ENCODE peak calls at places on chromosomes 2 and 18, in four cellular contexts. One of them, this sample, is unnamed.

GRCh38 chr2:119545076-119545475 is 827 bp downstream of the CFAP221 start:
- DNase-seq in GM12878: no peak
- DNase-seq in K562: no peak
- DNase-seq in HepG2: no peak
- DNase-seq in this sample: no peak

GRCh38 chr2:222982010-222982908 is 69.7 kb upstream of the KCNE4 start:
- DNase-seq in K562: peak
- DNase-seq in GM12878: no peak
- DNase-seq in HepG2: peak
- DNase-seq in this sample: peak

GRCh38 chr2:158795110-158795924 is at the start of gene DAPL1:
- DNase-seq in HepG2: no peak
- DNase-seq in K562: no peak
- DNase-seq in GM12878: no peak
- DNase-seq in this sample: no peak

GRCh38 chr2:142791335-142791734 is 86.1 kb upstream of the KYNU start:
- DNase-seq in HepG2: no peak
- DNase-seq in GM12878: no peak
- DNase-seq in K562: no peak
- DNase-seq in this sample: no peak

GRCh38 chr18:13530879-13531387 is 195.4 kb downstream of the FAM210A start:
- DNase-seq in GM12878: no peak
- DNase-seq in K562: no peak
- DNase-seq in HepG2: no peak
- DNase-seq in this sample: peak

GRCh38 chr18:11785444-11786055 is 65.7 kb upstream of the CHMP1B start:
- DNase-seq in K562: no peak
- DNase-seq in HepG2: no peak
- DNase-seq in GM12878: no peak
- DNase-seq in this sample: no peak

GRCh38 chr2:44354761-44355160 is 6.5 kb downstream of the PREPL start:
- DNase-seq in GM12878: no peak
- DNase-seq in HepG2: no peak
- DNase-seq in K562: peak
- DNase-seq in this sample: no peak

GRCh38 chr2:202773576-202773975 is 98.0 kb downstream of the ICA1L start:
- DNase-seq in HepG2: no peak
- DNase-seq in K562: no peak
- DNase-seq in GM12878: no peak
- DNase-seq in this sample: no peak

DNA sequence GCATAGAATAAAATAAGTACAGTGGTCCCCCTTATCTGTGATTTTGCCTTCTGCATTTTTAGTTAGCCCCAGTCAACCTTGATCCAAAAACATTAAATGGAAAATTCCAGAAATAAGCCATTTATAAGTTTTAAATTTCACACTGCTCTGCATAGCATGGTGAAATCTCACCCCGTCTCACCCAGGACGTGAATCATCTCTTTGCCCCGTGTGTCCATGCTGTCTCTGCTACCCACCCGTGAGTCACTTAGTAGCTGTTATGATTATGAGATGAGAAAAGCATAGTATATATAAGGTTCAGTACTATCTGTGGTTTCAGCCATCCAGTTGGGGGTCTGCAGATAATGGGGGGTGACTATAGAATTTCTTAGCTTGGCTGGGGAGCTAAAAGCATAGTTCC is 67.3 kb downstream of the RHBDD1 start:
- DNase-seq in K562: no peak
- DNase-seq in HepG2: no peak
- DNase-seq in GM12878: no peak
- DNase-seq in this sample: peak
- TF ChIP-seq BHLHE40 in K562: no peak
- TF ChIP-seq BHLHE40 in HepG2: no peak
- TF ChIP-seq BHLHE40 in GM12878: no peak
- TF ChIP-seq BHLHE40 in this sample: peak

DNA sequence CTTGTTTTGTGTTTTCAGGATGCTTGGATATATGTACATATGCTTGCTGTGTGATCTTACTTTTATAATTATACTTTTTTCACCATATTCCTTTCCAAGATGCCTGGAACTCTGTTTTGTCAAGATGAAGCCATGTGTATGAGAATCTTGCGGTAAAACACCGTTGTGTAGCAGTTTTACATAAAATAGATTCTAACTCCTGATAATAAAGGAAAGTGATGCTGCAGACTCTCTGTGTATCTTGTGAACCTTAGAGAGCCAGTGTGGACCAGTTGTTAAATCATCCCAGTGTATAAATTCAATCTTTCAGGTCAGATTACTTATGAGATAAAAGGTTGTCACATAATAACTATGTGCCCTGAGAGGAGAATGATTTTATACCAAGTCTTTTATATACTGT is 12.5 kb upstream of the ITGA4 start:
- DNase-seq in K562: no peak
- DNase-seq in HepG2: no peak
- DNase-seq in GM12878: no peak
- DNase-seq in this sample: no peak
- TF ChIP-seq MXI1 in K562: no peak
- TF ChIP-seq MXI1 in HepG2: no peak
- TF ChIP-seq MXI1 in GM12878: no peak
- TF ChIP-seq MXI1 in this sample: no peak

GRCh38 chr18:59691046-59691395 is 6.2 kb downstream of the CCBE1 start:
- DNase-seq in HepG2: no peak
- DNase-seq in K562: no peak
- DNase-seq in GM12878: no peak
- DNase-seq in this sample: peak
- TF ChIP-seq BHLHE40 in HepG2: no peak
- TF ChIP-seq BHLHE40 in K562: no peak
- TF ChIP-seq BHLHE40 in GM12878: no peak
- TF ChIP-seq BHLHE40 in this sample: no peak

GRCh38 chr2:169717691-169718063 is 16.0 kb upstream of the KLHL23 start:
- DNase-seq in GM12878: no peak
- DNase-seq in HepG2: no peak
- DNase-seq in K562: no peak
- DNase-seq in this sample: no peak

GRCh38 chr2:169716938-169717690 is 16.5 kb upstream of the KLHL23 start:
- DNase-seq in GM12878: no peak
- DNase-seq in HepG2: peak
- DNase-seq in K562: peak
- DNase-seq in this sample: peak

GRCh38 chr2:169716229-169716886 is 17.3 kb upstream of the KLHL23 start:
- DNase-seq in GM12878: no peak
- DNase-seq in HepG2: no peak
- DNase-seq in K562: peak
- DNase-seq in this sample: peak

GRCh38 chr2:169714699-169715098 is 18.9 kb upstream of the KLHL23 start:
- DNase-seq in K562: no peak
- DNase-seq in HepG2: no peak
- DNase-seq in GM12878: no peak
- DNase-seq in this sample: no peak

GRCh38 chr2:169715379-169716228 is 18.0 kb upstream of the KLHL23 start:
- DNase-seq in GM12878: no peak
- DNase-seq in K562: peak
- DNase-seq in HepG2: peak
- DNase-seq in this sample: peak
- TF ChIP-seq MXI1 in GM12878: no peak
- TF ChIP-seq MXI1 in K562: no peak
- TF ChIP-seq MXI1 in HepG2: no peak
- TF ChIP-seq MXI1 in this sample: no peak

GRCh38 chr2:45653125-45653524 is 1.6 kb downstream of the PRKCE start:
- DNase-seq in HepG2: no peak
- DNase-seq in K562: no peak
- DNase-seq in GM12878: no peak
- DNase-seq in this sample: no peak

GRCh38 chr2:45650851-45651414 is 542 bp upstream of the PRKCE start:
- DNase-seq in GM12878: peak
- DNase-seq in K562: peak
- DNase-seq in HepG2: peak
- DNase-seq in this sample: peak

GRCh38 chr2:45649855-45650806 is 1.3 kb upstream of the PRKCE start:
- DNase-seq in HepG2: peak
- DNase-seq in K562: peak
- DNase-seq in GM12878: no peak
- DNase-seq in this sample: peak

GRCh38 chr2:45652090-45653050 is 895 bp downstream of the PRKCE start:
- DNase-seq in HepG2: no peak
- DNase-seq in GM12878: no peak
- DNase-seq in K562: no peak
- DNase-seq in this sample: peak

GRCh38 chr2:45651415-45652089 is at the start of gene PRKCE:
- DNase-seq in GM12878: no peak
- DNase-seq in HepG2: no peak
- DNase-seq in K562: no peak
- DNase-seq in this sample: no peak
- TF ChIP-seq BHLHE40 in GM12878: no peak
- TF ChIP-seq BHLHE40 in HepG2: no peak
- TF ChIP-seq BHLHE40 in K562: no peak
- TF ChIP-seq BHLHE40 in this sample: no peak

GRCh38 chr2:230762317-230762896 is 49.8 kb downstream of the CAB39 start:
- DNase-seq in HepG2: peak
- DNase-seq in GM12878: no peak
- DNase-seq in K562: peak
- DNase-seq in this sample: no peak
- TF ChIP-seq MXI1 in HepG2: no peak
- TF ChIP-seq MXI1 in GM12878: no peak
- TF ChIP-seq MXI1 in K562: no peak
- TF ChIP-seq MXI1 in this sample: no peak

GRCh38 chr2:19140463-19141208 is 217.8 kb downstream of the OSR1 start:
- DNase-seq in HepG2: peak
- DNase-seq in K562: no peak
- DNase-seq in GM12878: no peak
- DNase-seq in this sample: peak
- TF ChIP-seq BHLHE40 in HepG2: peak
- TF ChIP-seq BHLHE40 in K562: no peak
- TF ChIP-seq BHLHE40 in GM12878: no peak
- TF ChIP-seq BHLHE40 in this sample: peak

DNA sequence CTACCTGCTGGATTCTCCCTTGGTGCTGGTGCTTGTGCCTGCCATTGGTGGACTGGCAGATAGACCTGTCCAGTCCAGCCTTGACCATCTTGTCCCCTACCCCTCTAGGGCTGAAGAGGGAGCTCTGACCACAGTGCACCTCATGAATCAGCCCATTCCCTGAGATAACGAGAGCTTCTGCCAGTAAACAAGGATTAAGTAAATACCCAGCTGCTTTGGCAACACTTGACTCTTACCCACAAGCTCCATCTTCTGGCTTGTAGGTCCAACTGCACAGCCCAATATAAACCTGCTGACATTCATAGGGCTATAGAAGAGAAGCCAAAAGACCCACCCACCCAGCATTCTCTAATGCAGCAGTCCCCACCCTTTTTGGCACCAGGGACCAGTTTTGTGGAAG is 186.4 kb downstream of the PIK3C3 start:
- DNase-seq in HepG2: peak
- DNase-seq in K562: no peak
- DNase-seq in GM12878: no peak
- DNase-seq in this sample: peak
- TF ChIP-seq MXI1 in HepG2: no peak
- TF ChIP-seq MXI1 in K562: no peak
- TF ChIP-seq MXI1 in GM12878: no peak
- TF ChIP-seq MXI1 in this sample: no peak